ENCODE peak calls at places on chromosome 3, in four cellular contexts. P, F, Q and S are unnamed samples.

GRCh38 chr3:101362408-101362807 is 42.0 kb upstream of the IMPG2 start:
- DNase-seq in Q (no peak), F (no peak), P (no peak), S (no peak)

GRCh38 chr3:119148493-119149180 is 2.7 kb downstream of the TEX55 start:
- DNase-seq in F (no peak), P (no peak), Q (peak; percentile 34), S (no peak)

GRCh38 chr3:177525987-177526712 is 328.9 kb upstream of the TBL1XR1 start:
- DNase-seq in F (no peak), Q (no peak), P (no peak), S (no peak)

GRCh38 chr3:40104441-40104840 is 205.1 kb upstream of the EIF1B start:
- DNase-seq in Q (no peak), F (no peak), P (no peak), S (no peak)

GRCh38 chr3:63864008-63864871 is 573 bp downstream of the ATXN7 start:
- DNase-seq in P (peak; percentile 19), Q (no peak), F (peak; percentile 45), S (peak; percentile 78)

GRCh38 chr3:193391902-193392301 is 13.3 kb upstream of the ATP13A5 start:
- DNase-seq in F (no peak), Q (peak; percentile 61), P (no peak), S (no peak)

GRCh38 chr3:169509780-169510179 is 153.7 kb downstream of the MECOM start:
- DNase-seq in Q (no peak), P (no peak), F (no peak), S (no peak)

GRCh38 chr3:25289663-25290062 is 138.4 kb upstream of the RARB start:
- DNase-seq in P (no peak), F (no peak), Q (no peak), S (no peak)

GRCh38 chr3:18757476-18757875 is 332.3 kb upstream of the SATB1 start:
- DNase-seq in P (no peak), F (no peak), Q (no peak), S (no peak)